ENCODE peak calls at places on chromosomes 2 and 18, in five cellular contexts. X, G, I, S and T are unnamed samples.

GRCh38 chr18:51278045-51278649 is 80.7 kb upstream of the MEX3C start:
- DNase-seq in S (no peak), G (peak), I (no peak), X (peak), T (no peak)

GRCh38 chr2:232897971-232898408 is 27.9 kb downstream of the SNORC start:
- DNase-seq in G (no peak), X (no peak), I (no peak), S (no peak), T (no peak)

GRCh38 chr2:67641302-67641701 is 244.2 kb downstream of the ETAA1 start:
- DNase-seq in G (no peak), I (no peak), X (no peak), S (no peak), T (no peak)

GRCh38 chr18:60506682-60507081 is 134.1 kb upstream of the MC4R start:
- DNase-seq in G (no peak), S (no peak), X (no peak), I (no peak), T (no peak)

GRCh38 chr2:227717687-227718567 is at the start of gene SLC19A3:
- DNase-seq in G (no peak), X (peak), S (peak), I (peak), T (peak)

GRCh38 chr2:158024288-158024898 is 77.3 kb upstream of the UPP2 start:
- DNase-seq in S (peak), X (peak), G (peak), I (peak), T (no peak)

GRCh38 chr2:11665510-11666362 is 4.3 kb downstream of the NTSR2 start:
- DNase-seq in G (peak), S (no peak), X (no peak), I (no peak), T (no peak)

GRCh38 chr18:62617793-62618591 is 95.2 kb downstream of the ZCCHC2 start:
- DNase-seq in S (no peak), G (no peak), I (no peak), X (no peak), T (no peak)

DNA sequence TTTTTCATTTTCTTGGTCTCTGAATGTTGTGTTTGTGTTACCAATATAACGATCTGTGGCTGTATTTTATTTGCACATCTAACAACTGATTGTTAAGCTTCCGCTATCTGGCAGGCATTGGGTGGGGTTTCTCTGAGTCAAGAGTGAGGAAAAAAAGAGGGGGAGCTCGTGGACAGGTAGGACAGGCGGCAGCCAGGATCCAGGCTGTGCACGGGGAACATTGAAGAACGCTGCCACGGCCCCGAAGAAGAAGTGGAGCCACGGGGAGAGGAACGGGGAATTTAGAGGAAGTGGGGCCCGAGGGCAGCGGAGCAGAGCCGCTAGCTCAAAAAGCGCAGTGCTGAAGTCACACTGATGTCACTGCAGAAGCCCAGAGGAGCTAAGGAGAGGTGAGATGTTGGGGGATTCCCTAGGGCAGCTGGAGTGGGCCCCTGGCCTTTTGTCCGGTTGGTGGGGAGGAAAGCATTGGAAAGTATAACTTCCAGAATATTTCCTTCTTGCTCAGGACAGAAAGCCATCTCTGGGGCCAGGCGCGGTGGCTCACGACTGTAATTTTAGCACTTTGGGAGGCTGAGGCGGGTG is 20.9 kb upstream of the DNMT3A start:
- DNase-seq in G (peak), I (peak), X (peak), S (peak), T (peak)
- H3K4me3 ChIP-seq in G (peak), I (peak), X (no peak), S (peak), T (peak)

GRCh38 chr2:101763496-101764333 is 66.2 kb downstream of the MAP4K4 start:
- DNase-seq in G (peak), S (no peak), I (no peak), X (no peak), T (no peak)
- H3K4me3 ChIP-seq in G (no peak), S (no peak), I (no peak), X (no peak), T (no peak)

GRCh38 chr18:71020342-71021096 is 731.7 kb downstream of the SOCS6 start:
- DNase-seq in I (no peak), S (no peak), X (no peak), G (peak), T (no peak)
- H3K4me3 ChIP-seq in I (no peak), S (no peak), X (no peak), G (no peak), T (no peak)

GRCh38 chr18:48939368-48940097 is 11.2 kb downstream of the SMAD7 start:
- DNase-seq in S (no peak), G (no peak), X (peak), I (peak), T (no peak)

GRCh38 chr18:48940854-48941531 is 9.8 kb downstream of the SMAD7 start:
- DNase-seq in G (no peak), X (no peak), I (no peak), S (no peak), T (peak)

GRCh38 chr18:48941672-48942071 is 9.1 kb downstream of the SMAD7 start:
- DNase-seq in I (no peak), X (no peak), S (no peak), G (no peak), T (no peak)

GRCh38 chr18:48937869-48938750 is 12.7 kb downstream of the SMAD7 start:
- DNase-seq in I (no peak), S (no peak), X (no peak), G (no peak), T (no peak)

DNA sequence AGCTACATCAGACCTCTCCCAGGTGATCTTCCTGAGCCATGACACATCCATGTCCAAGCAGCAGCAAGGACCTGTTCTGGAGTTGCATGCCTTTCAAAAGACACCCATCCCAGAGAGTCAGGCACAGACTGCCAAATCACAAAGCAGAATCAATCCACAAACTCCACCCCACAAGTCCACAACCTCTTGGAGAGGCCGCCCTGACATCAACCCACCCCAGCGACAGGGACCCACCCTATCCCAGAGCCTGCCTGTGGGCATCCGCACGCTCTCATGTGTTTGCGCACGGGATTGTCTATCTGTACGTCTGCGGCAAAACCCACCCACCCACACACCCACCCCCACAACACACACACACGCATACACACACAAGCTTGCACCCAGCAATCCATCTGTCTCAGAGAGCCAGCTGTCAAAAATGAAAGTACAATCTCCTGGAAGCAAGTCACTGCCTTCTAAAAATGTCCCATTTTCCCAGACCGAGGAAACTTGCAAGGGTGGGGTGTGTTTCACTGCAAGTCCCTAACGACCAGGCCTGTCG is 11.9 kb downstream of the SMAD7 start:
- DNase-seq in X (no peak), I (no peak), S (no peak), G (no peak), T (no peak)
- H3K4me3 ChIP-seq in X (no peak), I (peak), S (peak), G (no peak), T (no peak)